ENCODE peak calls at places on chromosomes 11 and 22, in four cellular contexts. J is CD8-positive, alpha-beta memory T cell; O is A172; Q is neural crest cell. Z is an unnamed sample.

GRCh38 chr11:79200398-79201070 is 240.3 kb downstream of the TENM4 start:
- DNase-seq in J (no peak), O (no peak), Q (no peak), Z (no peak)

GRCh38 chr11:130024356-130024755 is 21.7 kb upstream of the PRDM10 start:
- DNase-seq in J (no peak), O (no peak), Q (no peak), Z (no peak)

GRCh38 chr11:59273008-59273841 is 60.5 kb upstream of the MPEG1 start:
- DNase-seq in J (no peak), O (no peak), Q (no peak), Z (no peak)

GRCh38 chr11:129804012-129804411 is 11.6 kb upstream of the TMEM45B start:
- DNase-seq in J (no peak), O (no peak), Q (no peak), Z (no peak)

GRCh38 chr11:11629368-11629767 is 7.6 kb upstream of the GALNT18 start:
- DNase-seq in J (no peak), O (no peak), Q (no peak), Z (no peak)

GRCh38 chr11:35605691-35606090 is 12.6 kb upstream of the FJX1 start:
- DNase-seq in J (no peak), O (no peak), Q (no peak), Z (no peak)

GRCh38 chr11:114988644-114989043 is 310.3 kb downstream of the NXPE2 start:
- DNase-seq in J (no peak), O (no peak), Q (no peak), Z (no peak)

GRCh38 chr11:66823700-66824099 is 19.5 kb upstream of the RCE1 start:
- DNase-seq in J (no peak), O (no peak), Q (no peak), Z (no peak)

GRCh38 chr11:121870202-121871045 is 245.6 kb downstream of the BLID start:
- DNase-seq in J (no peak), O (no peak), Q (no peak), Z (no peak)

GRCh38 chr11:130206141-130206540 is 46.6 kb downstream of the ST14 start:
- DNase-seq in J (no peak), O (no peak), Q (no peak), Z (peak; percentile 3)

GRCh38 chr22:17086301-17086700 is 1.5 kb downstream of the IL17RA start:
- DNase-seq in J (no peak), O (no peak), Q (no peak), Z (no peak)

GRCh38 chr11:116432301-116432700 is 340.5 kb downstream of the BUD13 start:
- DNase-seq in J (no peak), O (no peak), Q (no peak), Z (no peak)

GRCh38 chr22:32378703-32379272 is 21.1 kb downstream of the RFPL3 start:
- DNase-seq in J (no peak), O (peak; percentile 45), Q (peak; percentile 54), Z (no peak)

GRCh38 chr11:66089067-66089466 is 19.0 kb downstream of the PACS1 start:
- DNase-seq in J (no peak), O (no peak), Q (no peak), Z (no peak)

GRCh38 chr11:9060700-9061111 is 30.7 kb downstream of the SCUBE2 start:
- DNase-seq in J (no peak), O (no peak), Q (no peak), Z (no peak)

GRCh38 chr11:76208829-76209670 is 2.7 kb upstream of the WNT11 start:
- DNase-seq in J (peak; percentile 86), O (no peak), Q (peak; percentile 77), Z (peak; percentile 85)

GRCh38 chr22:45777046-45777851 is 105.6 kb downstream of the ATXN10 start:
- DNase-seq in J (no peak), O (no peak), Q (no peak), Z (no peak)

GRCh38 chr11:6315811-6316425 is 4.4 kb downstream of the CAVIN3 start:
- DNase-seq in J (no peak), O (peak; percentile 59), Q (peak; percentile 48), Z (peak; percentile 66)

GRCh38 chr11:66883021-66883968 is 26.4 kb downstream of the LRFN4 start:
- DNase-seq in J (peak; percentile 66), O (peak; percentile 82), Q (peak; percentile 80), Z (peak; percentile 59)

GRCh38 chr11:627273-627585 is 248 bp upstream of the SCT start:
- DNase-seq in J (no peak), O (no peak), Q (no peak), Z (no peak)

GRCh38 chr11:2944953-2945756 is 15.9 kb upstream of the PHLDA2 start:
- DNase-seq in J (no peak), O (peak; percentile 85), Q (peak; percentile 50), Z (peak; percentile 88)

GRCh38 chr22:40636380-40637180 is at the start of gene MRTFA:
- DNase-seq in J (peak; percentile 100), O (peak; percentile 95), Q (peak; percentile 99), Z (peak; percentile 100)

GRCh38 chr22:23225724-23226496 is 45.6 kb downstream of the BCR start:
- DNase-seq in J (no peak), O (peak; percentile 77), Q (no peak), Z (no peak)

GRCh38 chr11:11579012-11579755 is 42.6 kb downstream of the GALNT18 start:
- DNase-seq in J (no peak), O (no peak), Q (no peak), Z (no peak)

GRCh38 chr22:42428760-42429159 is 3.4 kb downstream of the NFAM1 start:
- DNase-seq in J (no peak), O (no peak), Q (no peak), Z (no peak)

GRCh38 chr22:29706991-29707390 is 12.8 kb upstream of the CABP7 start:
- DNase-seq in J (no peak), O (no peak), Q (no peak), Z (peak; percentile 16)

GRCh38 chr11:109929308-109929707 is 163.9 kb upstream of the ZC3H12C start:
- DNase-seq in J (no peak), O (no peak), Q (no peak), Z (no peak)

GRCh38 chr11:46917109-46918086 is 952 bp downstream of the LRP4 start:
- DNase-seq in J (no peak), O (no peak), Q (no peak), Z (no peak)

GRCh38 chr22:40898850-40899357 is 37.0 kb upstream of the DNAJB7 start:
- DNase-seq in J (no peak), O (peak; percentile 49), Q (no peak), Z (no peak)